ENCODE peak calls at places on chromosomes 4 and X, in six cellular contexts. T is astrocyte of the spinal cord; H is AG04449; I is cardiac muscle cell; R is activated CD8-positive, alpha-beta T cell treated with anti-CD3 and anti-CD28 coated beads for 36 hours; W is endothelial cell. K is an unnamed sample.
A peak's percentile ranks its signal among the peaks of the same experiment; 100 is the strongest.

GRCh38 chrX:129737921-129738320 is 858 bp upstream of the XPNPEP2 start:
- DNase-seq in T (peak; percentile 26), H (no peak), I (no peak), R (no peak), W (no peak), K (no peak)

GRCh38 chr4:6278801-6279197 is 9.1 kb downstream of the WFS1 start:
- DNase-seq in T (peak; percentile 12), H (no peak), I (no peak), R (peak; percentile 49), W (peak; percentile 32), K (no peak)

GRCh38 chr4:69831646-69832325 is 28.2 kb downstream of the SULT1E1 start:
- DNase-seq in T (no peak), H (no peak), I (no peak), R (peak; percentile 10), W (no peak), K (no peak)

GRCh38 chr4:183142566-183143545 is 43.8 kb downstream of the WWC2 start:
- DNase-seq in T (peak; percentile 55), H (no peak), I (peak; percentile 35), R (no peak), W (no peak), K (no peak)

GRCh38 chrX:46327229-46328081 is 217.8 kb downstream of the ZNF674 start:
- DNase-seq in T (peak; percentile 29), H (no peak), I (peak; percentile 68), R (no peak), W (peak; percentile 27), K (peak; percentile 3)

GRCh38 chr4:180541678-180542077 is 1701.5 kb upstream of the TENM3 start:
- DNase-seq in T (no peak), H (no peak), I (no peak), R (no peak), W (no peak), K (no peak)

GRCh38 chr4:24330198-24330972 is 254.0 kb downstream of the DHX15 start:
- DNase-seq in T (no peak), H (no peak), I (no peak), R (no peak), W (no peak), K (no peak)

GRCh38 chr4:138007572-138007971 is 234.6 kb downstream of the SLC7A11 start:
- DNase-seq in T (peak; percentile 5), H (no peak), I (no peak), R (no peak), W (no peak), K (no peak)

GRCh38 chr4:28462766-28463165 is 1602.1 kb downstream of the STIM2 start:
- DNase-seq in T (no peak), H (no peak), I (peak; percentile 5), R (no peak), W (no peak), K (no peak)

GRCh38 chr4:139144161-139144859 is 32.7 kb downstream of the ELF2 start:
- DNase-seq in T (peak; percentile 75), H (peak; percentile 26), I (peak; percentile 30), R (no peak), W (no peak), K (no peak)

GRCh38 chr4:181261279-181261678 is 981.9 kb upstream of the TENM3 start:
- DNase-seq in T (peak; percentile 36), H (peak; percentile 3), I (peak; percentile 50), R (no peak), W (peak; percentile 18), K (no peak)

GRCh38 chr4:18815779-18816173 is 794.2 kb upstream of the LCORL start:
- DNase-seq in T (no peak), H (no peak), I (no peak), R (no peak), W (no peak), K (no peak)

GRCh38 chr4:66095065-66095464 is 424.8 kb upstream of the EPHA5 start:
- DNase-seq in T (no peak), H (no peak), I (no peak), R (no peak), W (no peak), K (no peak)

GRCh38 chr4:29560452-29560851 is 1159.7 kb upstream of the PCDH7 start:
- DNase-seq in T (no peak), H (no peak), I (no peak), R (no peak), W (no peak), K (no peak)

GRCh38 chrX:43514820-43515219 is 141.3 kb upstream of the MAOA start:
- DNase-seq in T (no peak), H (no peak), I (no peak), R (no peak), W (no peak), K (no peak)

GRCh38 chr4:41256740-41257256 is at the start of gene UCHL1:
- DNase-seq in T (peak; percentile 94), H (peak; percentile 10), I (peak; percentile 80), R (peak; percentile 35), W (peak; percentile 93), K (peak; percentile 89)

GRCh38 chrX:64206556-64207162 is 1.2 kb upstream of the AMER1 start:
- DNase-seq in T (no peak), H (no peak), I (peak; percentile 51), R (peak; percentile 2), W (no peak), K (no peak)

GRCh38 chr4:77581724-77582123 is 23.9 kb upstream of the CXCL13 start:
- DNase-seq in T (no peak), H (no peak), I (no peak), R (peak; percentile 9), W (no peak), K (no peak)

GRCh38 chr4:13537011-13537831 is 7.1 kb downstream of the NKX3-2 start:
- DNase-seq in T (no peak), H (no peak), I (no peak), R (peak; percentile 47), W (no peak), K (no peak)

GRCh38 chrX:4091046-4091760 is 377.8 kb upstream of the PRKX start:
- DNase-seq in T (no peak), H (no peak), I (no peak), R (no peak), W (no peak), K (no peak)

GRCh38 chrX:150080497-150080896 is 142.2 kb upstream of the EOLA2 start:
- DNase-seq in T (no peak), H (no peak), I (no peak), R (no peak), W (no peak), K (no peak)
- TF ChIP-seq CTCF in T (no peak), H (no peak), I (no peak), R (no peak), W (no peak), K (no peak)

GRCh38 chr4:74314944-74315343 is 6.7 kb downstream of the EPGN start:
- DNase-seq in T (no peak), H (no peak), I (no peak), R (no peak), W (no peak), K (no peak)

GRCh38 chr4:74308215-74308614 is at the start of gene EPGN:
- DNase-seq in T (no peak), H (no peak), I (no peak), R (no peak), W (no peak), K (no peak)

GRCh38 chr4:74316397-74316796 is 8.1 kb downstream of the EPGN start:
- DNase-seq in T (no peak), H (no peak), I (no peak), R (no peak), W (no peak), K (no peak)

GRCh38 chr4:74314329-74314728 is 6.1 kb downstream of the EPGN start:
- DNase-seq in T (no peak), H (no peak), I (no peak), R (no peak), W (no peak), K (no peak)

DNA sequence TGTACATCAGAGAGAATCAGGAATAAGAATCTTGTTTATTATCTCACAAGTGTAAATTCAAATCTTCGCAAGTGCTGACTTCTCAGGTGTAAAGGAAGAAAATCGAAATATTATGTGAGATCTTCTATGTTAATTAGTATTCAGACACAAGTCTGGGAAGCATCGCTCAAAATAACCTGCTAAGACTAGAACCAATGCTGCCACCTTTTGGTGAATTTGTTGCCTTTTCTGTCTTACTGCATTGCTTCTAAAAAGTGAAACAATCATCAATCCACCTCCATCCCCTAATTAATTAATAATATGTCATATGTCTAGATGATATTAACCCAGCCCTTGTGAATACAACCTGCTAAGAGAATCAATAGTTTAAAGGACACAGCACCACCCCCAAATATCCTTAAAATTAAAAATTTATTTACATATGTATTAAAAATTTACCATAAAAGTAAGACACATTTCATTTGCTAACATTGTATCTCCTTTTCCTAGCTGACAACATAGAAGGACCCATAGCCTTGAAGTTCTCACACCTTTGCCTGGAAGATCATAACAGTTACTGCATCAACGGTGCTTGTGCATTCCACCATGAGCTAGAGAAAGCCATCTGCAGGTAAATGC is 3.5 kb downstream of the EPGN start:
- DNase-seq in T (peak; percentile 70), H (no peak), I (peak; percentile 57), R (peak; percentile 32), W (peak; percentile 38), K (peak; percentile 19)
- TF ChIP-seq CTCF in T (peak; percentile 62), H (peak; percentile 56), I (peak; percentile 74), R (peak; percentile 64), W (peak; percentile 43), K (peak; percentile 77)

GRCh38 chrX:132171881-132172280 is 44.1 kb upstream of the FRMD7 start:
- DNase-seq in T (no peak), H (no peak), I (no peak), R (no peak), W (no peak), K (no peak)

GRCh38 chrX:132165651-132166050 is 37.8 kb upstream of the FRMD7 start:
- DNase-seq in T (peak; percentile 2), H (no peak), I (no peak), R (no peak), W (no peak), K (no peak)

GRCh38 chrX:132173647-132174046 is 45.6 kb downstream of the RAP2C start:
- DNase-seq in T (no peak), H (no peak), I (no peak), R (no peak), W (no peak), K (no peak)

GRCh38 chrX:132169554-132169953 is 41.7 kb upstream of the FRMD7 start:
- DNase-seq in T (no peak), H (no peak), I (no peak), R (no peak), W (no peak), K (no peak)

DNA sequence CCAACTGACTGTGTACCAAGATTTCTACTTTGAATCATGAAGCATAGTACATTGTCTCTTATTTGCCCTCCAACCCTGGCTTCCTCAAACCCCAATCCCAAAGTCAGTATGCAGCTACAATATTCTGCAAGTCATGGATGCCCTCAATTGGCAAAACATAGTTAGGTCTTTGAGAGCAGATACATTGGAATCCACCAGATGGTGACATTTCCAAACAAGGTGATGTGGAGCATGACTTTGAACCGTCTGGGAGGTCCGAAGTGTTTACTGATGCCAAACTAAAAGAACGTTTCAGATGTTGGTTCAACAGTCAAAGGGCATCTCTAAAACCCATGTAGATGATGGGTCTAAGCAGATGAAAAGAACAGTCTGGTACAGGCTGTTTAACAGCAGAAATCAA is 43.7 kb upstream of the FRMD7 start:
- DNase-seq in T (no peak), H (no peak), I (no peak), R (no peak), W (no peak), K (no peak)
- TF ChIP-seq CTCF in T (no peak), H (no peak), I (no peak), R (no peak), W (no peak), K (no peak)

DNA sequence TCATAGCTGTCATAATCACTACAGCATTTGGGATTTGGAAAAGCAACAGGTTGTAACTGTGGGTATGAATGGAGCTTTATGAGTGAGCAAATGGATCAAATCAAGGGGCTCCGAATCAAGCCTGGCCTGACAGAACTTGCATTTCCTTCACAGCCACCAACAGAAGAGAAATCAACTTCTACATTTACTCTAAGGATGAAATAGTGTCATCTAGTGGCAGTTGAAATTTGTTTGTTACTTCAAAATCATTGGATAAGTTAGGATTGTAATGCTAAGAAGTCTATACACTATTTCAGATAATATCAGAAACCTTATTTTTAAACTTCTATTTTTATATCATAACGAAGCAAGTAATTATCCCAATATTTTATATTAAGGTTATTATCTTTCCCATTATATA is 10.7 kb upstream of the WDR17 start:
- DNase-seq in T (no peak), H (no peak), I (no peak), R (no peak), W (no peak), K (no peak)
- TF ChIP-seq CTCF in T (peak; percentile 8), H (no peak), I (peak; percentile 13), R (no peak), W (no peak), K (no peak)